ENCODE peak calls at places on chromosome 5, in ten cellular contexts. I is kidney epithelial cell; N is stimulated activated CD8-positive, alpha-beta memory T cell treated with anti-CD3 and anti-CD28 coated beads, Interleukin-7, amount 100 ng/mL, for 24 hours; F is OCI-LY7; U is CD8-positive, alpha-beta T cell; W is lower leg skin; B is activated T-cell treated with anti-CD3 and anti-CD28 coated beads, Interleukin-2, amount 50 U/mL, for 72 hours; R is HuH-7; X is GM12891; A is A172. G is an unnamed sample.

GRCh38 chr5:154945695-154946301 is 4.9 kb downstream of the MRPL22 start:
- DNase-seq in I (no peak), N (no peak), F (peak), U (no peak), W (no peak), B (no peak), R (no peak), X (no peak), A (peak), G (no peak)

GRCh38 chr5:89372176-89372575 is 489.2 kb upstream of the MEF2C start:
- DNase-seq in I (no peak), N (no peak), F (no peak), U (no peak), W (no peak), B (no peak), R (no peak), X (no peak), A (no peak), G (no peak)

GRCh38 chr5:114176356-114176755 is 185.5 kb upstream of the KCNN2 start:
- DNase-seq in I (peak), N (no peak), F (no peak), U (no peak), W (no peak), B (no peak), R (no peak), X (no peak), A (peak), G (no peak)

GRCh38 chr5:150113047-150113744 is 26.8 kb upstream of the CSF1R start:
- DNase-seq in I (no peak), N (no peak), F (no peak), U (no peak), W (peak), B (no peak), R (no peak), X (peak), A (peak), G (no peak)

GRCh38 chr5:72244862-72245371 is 75.1 kb downstream of the MRPS27 start:
- DNase-seq in I (no peak), N (no peak), F (peak), U (no peak), W (no peak), B (no peak), R (peak), X (no peak), A (peak), G (no peak)

GRCh38 chr5:76836181-76836580 is 13.6 kb upstream of the S100Z start:
- DNase-seq in I (no peak), N (no peak), F (no peak), U (no peak), W (no peak), B (no peak), R (no peak), X (no peak), A (peak), G (no peak)

GRCh38 chr5:1098986-1099597 is 12.8 kb downstream of the SLC12A7 start:
- DNase-seq in I (no peak), N (no peak), F (no peak), U (no peak), W (no peak), B (no peak), R (no peak), X (no peak), A (no peak), G (no peak)

GRCh38 chr5:105506692-105507277 is 1944.2 kb upstream of the NUDT12 start:
- DNase-seq in I (no peak), N (no peak), F (peak), U (no peak), W (no peak), B (no peak), R (peak), X (no peak), A (peak), G (no peak)

GRCh38 chr5:17295671-17296070 is 78.2 kb downstream of the BASP1 start:
- DNase-seq in I (no peak), N (no peak), F (no peak), U (no peak), W (no peak), B (no peak), R (no peak), X (no peak), A (no peak), G (no peak)

G was measured in T-helper 1 cell.